ENCODE peak calls at places on chromosomes 11 and 22, in eight cellular contexts. W, P, U, G, O, B, C and F are unnamed samples. For H3K4me1, the result is how much of the 10 kb centered on the place peaks cover.

GRCh38 chr11:113521737-113522517 is 46.7 kb upstream of the DRD2 start:
- DNase-seq in O (no peak), G (no peak), C (no peak), U (no peak), B (no peak), W (no peak), P (no peak), F (no peak)

GRCh38 chr22:30860176-30861105 is 108.1 kb downstream of the MORC2 start:
- DNase-seq in P (no peak), O (no peak), C (peak), G (no peak), U (no peak), W (no peak), B (no peak), F (no peak)

GRCh38 chr11:44982496-44983062 is 31.9 kb upstream of the TP53I11 start:
- DNase-seq in W (no peak), O (no peak), G (no peak), B (no peak), U (no peak), C (no peak), P (no peak), F (no peak)

GRCh38 chr22:47155912-47156311 is 393.5 kb downstream of the TBC1D22A start:
- DNase-seq in W (no peak), B (no peak), C (no peak), O (no peak), U (no peak), P (no peak), G (no peak), F (no peak)

GRCh38 chr22:45376703-45377102 is 36.7 kb downstream of the SMC1B start:
- DNase-seq in G (peak), W (no peak), O (peak), B (no peak), U (no peak), P (no peak), C (no peak), F (no peak)

GRCh38 chr11:78256962-78257361 is 68.2 kb downstream of the USP35 start:
- DNase-seq in P (no peak), O (peak), C (no peak), U (no peak), G (peak), B (no peak), W (peak), F (no peak)

GRCh38 chr11:8356731-8357504 is 93.2 kb upstream of the LMO1 start:
- DNase-seq in U (no peak), P (no peak), G (peak), O (peak), C (no peak), W (peak), B (no peak), F (no peak)

GRCh38 chr11:119828819-119829218 is 99.8 kb upstream of the NECTIN1 start:
- DNase-seq in C (no peak), O (no peak), P (no peak), B (no peak), G (no peak), U (no peak), W (no peak), F (no peak)

GRCh38 chr11:110092577-110093406 is at the start of gene ZC3H12C:
- DNase-seq in U (peak), P (peak), O (peak), G (peak), B (peak), W (peak), C (peak), F (peak)

GRCh38 chr22:30824711-30825110 is 130.0 kb downstream of the OSBP2 start:
- DNase-seq in O (no peak), B (no peak), C (no peak), G (no peak), U (no peak), P (no peak), W (no peak), F (no peak)

GRCh38 chr11:89293966-89294679 is 116.4 kb downstream of the TYR start:
- DNase-seq in G (no peak), C (peak), B (no peak), U (no peak), O (peak), W (peak), P (no peak), F (no peak)

GRCh38 chr11:26231252-26231661 is 100.7 kb upstream of the ANO3 start:
- DNase-seq in C (no peak), G (no peak), O (no peak), W (no peak), B (no peak), U (no peak), P (no peak), F (no peak)

GRCh38 chr22:37187891-37188761 is at the start of gene C1QTNF6:
- DNase-seq in W (peak), G (peak), C (peak), U (no peak), B (no peak), P (no peak), O (peak), F (no peak)

GRCh38 chr22:45731798-45732495 is 60.3 kb downstream of the ATXN10 start:
- DNase-seq in O (peak), U (peak), C (no peak), B (no peak), P (no peak), G (no peak), W (no peak), F (no peak)

GRCh38 chr22:44686873-44687600 is 15.0 kb upstream of the PRR5 start:
- DNase-seq in W (no peak), O (no peak), C (no peak), B (no peak), P (no peak), G (no peak), U (no peak), F (no peak)

GRCh38 chr11:30936476-30936875 is 350.3 kb upstream of the MPPED2 start:
- DNase-seq in W (no peak), O (no peak), G (no peak), C (no peak), P (no peak), B (no peak), U (no peak), F (no peak)

GRCh38 chr11:115817844-115818565 is 313.8 kb upstream of the CADM1 start:
- DNase-seq in W (no peak), P (no peak), C (no peak), O (no peak), U (no peak), G (no peak), B (no peak), F (no peak)

GRCh38 chr11:9459573-9460321 is 1.1 kb upstream of the ZNF143 start:
- DNase-seq in C (no peak), P (no peak), U (peak), W (no peak), O (no peak), G (peak), B (peak), F (peak)

GRCh38 chr11:47271328-47271727 is 1.4 kb downstream of the MADD start:
- DNase-seq in U (no peak), C (no peak), G (no peak), O (no peak), B (no peak), W (no peak), P (no peak), F (no peak)

GRCh38 chr11:1460396-1460795 is 26.2 kb downstream of the MOB2 start:
- DNase-seq in C (no peak), U (no peak), W (no peak), B (no peak), G (peak), O (peak), P (no peak), F (no peak)

GRCh38 chr11:72972541-72973128 is 158.4 kb downstream of the ATG16L2 start:
- DNase-seq in C (no peak), B (no peak), O (no peak), P (no peak), U (no peak), W (no peak), G (no peak), F (no peak)

GRCh38 chr22:39348909-39349505 is 784 bp upstream of the SYNGR1 start:
- DNase-seq in P (no peak), C (no peak), W (no peak), G (peak), U (no peak), O (no peak), B (no peak), F (no peak)

GRCh38 chr22:43992331-43992821 is 31.7 kb upstream of the PARVB start:
- DNase-seq in O (no peak), C (no peak), P (no peak), G (no peak), B (no peak), W (no peak), U (no peak), F (no peak)

GRCh38 chr11:121444508-121444907 is 7.6 kb upstream of the SORL1 start:
- DNase-seq in W (no peak), B (no peak), C (no peak), P (no peak), U (no peak), O (no peak), G (no peak), F (no peak)

GRCh38 chr11:116162541-116163230 is 610.1 kb downstream of the BUD13 start:
- DNase-seq in B (no peak), P (no peak), C (peak), U (no peak), W (no peak), G (no peak), O (no peak), F (no peak)

GRCh38 chr11:104432981-104433380 is 269.0 kb upstream of the PDGFD start:
- DNase-seq in C (no peak), U (no peak), W (no peak), P (no peak), G (no peak), B (no peak), O (no peak), F (no peak)

GRCh38 chr11:97361812-97362378 is 972.1 kb downstream of the JRKL start:
- DNase-seq in B (no peak), G (no peak), U (no peak), C (no peak), P (no peak), W (no peak), O (no peak), F (no peak)

GRCh38 chr22:22520667-22521602 is 865 bp upstream of the ZNF280A start:
- DNase-seq in P (no peak), G (no peak), U (no peak), C (no peak), O (no peak), B (no peak), W (no peak), F (peak)

DNA sequence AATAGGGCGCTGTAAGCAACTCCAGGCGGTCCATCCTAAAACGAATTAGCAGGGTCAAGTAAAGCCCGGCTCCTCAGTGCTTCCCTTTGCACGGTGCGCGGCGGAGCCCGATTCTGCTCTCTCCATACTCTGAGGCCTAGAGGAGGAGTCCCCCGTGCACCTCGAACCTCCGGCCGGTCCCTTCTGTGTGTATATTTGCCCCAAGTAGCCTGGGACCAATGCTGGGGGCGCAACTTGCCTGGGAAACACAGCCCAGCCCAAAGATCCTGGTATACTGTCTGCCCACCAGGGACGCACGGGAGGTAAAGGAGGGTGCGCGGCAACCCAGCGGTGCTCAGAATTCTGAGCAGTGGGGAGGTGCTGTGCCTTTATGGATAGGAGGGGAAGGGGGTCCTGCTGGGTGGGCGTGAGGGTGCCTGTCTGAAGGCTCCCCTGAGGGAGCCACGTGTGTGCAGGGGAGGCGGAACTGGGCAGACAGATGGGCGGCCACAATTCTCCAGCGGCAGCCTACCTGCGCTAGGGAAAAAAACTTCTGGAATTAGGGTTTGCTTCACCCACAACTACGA is 4.8 kb upstream of the TBX1 start:
- DNase-seq in U (no peak), O (no peak), C (no peak), B (no peak), P (no peak), W (no peak), G (no peak), F (no peak)
- H3K4me1 ChIP-seq in U (under half), O (under half), C (under half), B (under half), P (under half), W (under half), G (under half), F (under half)

GRCh38 chr11:75313457-75314272 is 37.8 kb downstream of the ARRB1 start:
- DNase-seq in G (peak), W (peak), B (no peak), O (peak), P (no peak), C (no peak), U (no peak), F (no peak)
- H3K4me1 ChIP-seq in G (under half), W (under half), B (under half), O (under half), P (under half), C (under half), U (under half), F (under half)

DNA sequence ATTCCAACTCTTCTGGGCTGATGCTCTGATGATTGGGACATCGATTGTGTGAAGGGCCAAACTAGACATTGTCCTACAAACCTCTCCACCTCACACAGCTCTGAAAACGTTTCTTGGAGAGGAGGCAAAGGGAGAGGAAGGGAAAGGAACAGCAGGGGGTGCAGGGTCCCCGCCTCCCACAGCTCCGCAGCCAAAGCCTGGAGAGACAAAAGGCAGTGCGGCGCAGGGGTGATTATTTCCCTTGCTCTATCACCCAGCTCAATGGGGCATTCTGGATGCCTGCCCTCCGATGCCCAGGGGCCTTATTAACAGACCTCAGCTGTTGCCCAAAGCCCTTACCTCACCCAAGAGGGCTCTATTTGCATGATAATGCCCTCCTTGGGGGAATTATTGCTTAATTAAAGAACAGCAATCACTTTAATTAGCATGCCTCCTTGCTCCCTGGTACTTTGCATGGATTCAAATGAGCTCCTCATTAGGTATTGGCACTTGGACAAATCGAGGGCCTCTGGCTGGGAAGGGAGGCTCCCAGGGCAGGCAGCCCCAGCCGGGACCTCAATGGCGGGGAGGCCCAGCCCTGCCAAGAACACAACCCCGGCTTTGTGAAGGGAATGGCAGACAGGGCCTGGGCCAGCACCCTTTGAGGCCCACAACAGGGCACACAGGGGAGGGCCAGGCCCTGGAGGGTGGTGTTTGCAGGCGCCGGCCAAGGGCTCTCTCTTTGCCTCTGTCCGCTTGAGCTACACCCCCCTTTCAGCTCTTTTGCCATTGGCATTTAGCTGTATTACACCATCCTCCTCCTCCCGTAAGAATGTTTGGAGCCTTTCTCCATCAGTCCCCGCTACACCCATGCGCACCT is 19.8 kb upstream of the CDON start:
- DNase-seq in O (no peak), W (no peak), U (no peak), P (no peak), B (no peak), G (no peak), C (peak), F (no peak)
- H3K4me1 ChIP-seq in O (under half), W (under half), U (under half), P (under half), B (under half), G (under half), C (under half), F (under half)

GRCh38 chr22:23844739-23845202 is 6.0 kb upstream of the DERL3 start:
- DNase-seq in C (no peak), U (no peak), P (no peak), O (no peak), B (no peak), W (no peak), G (no peak), F (no peak)
- H3K4me1 ChIP-seq in C (under half), U (under half), P (under half), O (under half), B (under half), W (under half), G (under half), F (under half)

DNA sequence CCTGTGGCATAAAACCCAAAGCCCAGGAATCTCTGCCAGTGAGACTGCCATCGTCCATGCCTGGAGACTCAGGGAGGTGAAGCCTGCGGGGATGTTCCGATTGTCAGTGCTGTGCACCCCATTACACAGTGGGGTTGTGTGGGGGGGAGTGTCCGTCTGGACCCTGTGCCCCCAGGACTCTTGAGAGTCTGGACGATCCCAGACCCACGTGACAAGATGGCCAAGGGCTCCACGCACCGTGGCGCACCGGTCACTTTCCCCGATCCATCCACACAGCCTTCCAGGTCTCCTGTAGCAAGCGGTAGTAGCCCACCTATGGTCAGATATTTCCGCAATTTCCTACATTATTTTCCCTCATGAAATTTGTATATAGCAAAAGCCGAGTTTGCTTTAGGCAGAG is 20.9 kb upstream of the NRGN start:
- DNase-seq in W (no peak), U (no peak), P (no peak), O (no peak), B (no peak), C (no peak), G (no peak), F (no peak)
- H3K4me1 ChIP-seq in W (under half), U (under half), P (under half), O (under half), B (under half), C (under half), G (under half), F (under half)

GRCh38 chr11:65899356-65900124 is 648 bp downstream of the FOSL1 start:
- DNase-seq in C (peak), P (no peak), B (no peak), G (no peak), W (peak), O (peak), U (peak), F (peak)
- H3K4me1 ChIP-seq in C (under half), P (under half), B (half or more), G (under half), W (under half), O (under half), U (half or more), F (under half)

DNA sequence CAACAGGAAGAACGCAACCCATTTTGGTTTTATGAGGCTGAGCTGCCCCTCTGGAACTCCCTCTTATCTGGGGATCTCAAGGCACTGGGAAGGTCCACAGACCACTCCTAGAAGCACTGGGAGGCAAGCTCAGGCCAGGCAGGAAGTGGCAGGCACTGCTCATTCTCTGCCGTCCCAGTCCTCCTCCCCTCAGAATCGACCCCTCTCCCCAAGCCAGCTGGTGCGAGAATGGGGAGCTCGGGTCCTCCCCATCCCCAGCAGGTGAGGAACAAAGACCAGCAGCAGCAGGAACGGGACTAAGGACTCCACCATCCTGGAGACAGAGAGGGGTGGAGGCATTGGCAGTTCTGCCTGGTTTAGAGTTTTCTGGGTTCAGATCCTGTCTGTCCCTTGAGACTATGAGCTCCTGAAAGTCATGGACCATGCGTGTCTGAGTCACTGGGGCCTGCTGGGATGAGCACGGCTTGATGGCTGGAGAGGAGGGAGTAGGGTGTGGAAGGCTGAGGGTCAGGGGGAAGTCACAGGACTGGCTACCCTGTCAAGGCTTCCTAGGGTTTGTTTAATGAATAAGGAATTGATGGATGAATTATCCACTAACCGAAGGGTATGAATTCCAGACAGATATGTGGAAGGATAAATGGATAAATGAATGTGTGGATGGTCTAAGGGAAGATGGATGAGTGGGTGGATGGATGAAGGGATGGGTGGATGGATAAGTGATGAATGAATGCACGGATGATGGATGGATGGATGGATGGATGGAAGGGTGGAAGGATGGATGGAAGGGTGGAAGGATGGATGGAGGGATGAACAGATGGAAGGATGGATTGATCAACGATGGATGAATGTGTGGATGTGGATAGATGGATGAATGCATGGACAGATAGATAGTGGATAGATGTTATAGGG is 6.4 kb downstream of the MYEOV start:
- DNase-seq in B (no peak), O (no peak), C (no peak), U (no peak), G (no peak), W (no peak), P (no peak), F (no peak)
- H3K4me1 ChIP-seq in B (half or more), O (under half), C (under half), U (half or more), G (under half), W (half or more), P (under half), F (under half)

DNA sequence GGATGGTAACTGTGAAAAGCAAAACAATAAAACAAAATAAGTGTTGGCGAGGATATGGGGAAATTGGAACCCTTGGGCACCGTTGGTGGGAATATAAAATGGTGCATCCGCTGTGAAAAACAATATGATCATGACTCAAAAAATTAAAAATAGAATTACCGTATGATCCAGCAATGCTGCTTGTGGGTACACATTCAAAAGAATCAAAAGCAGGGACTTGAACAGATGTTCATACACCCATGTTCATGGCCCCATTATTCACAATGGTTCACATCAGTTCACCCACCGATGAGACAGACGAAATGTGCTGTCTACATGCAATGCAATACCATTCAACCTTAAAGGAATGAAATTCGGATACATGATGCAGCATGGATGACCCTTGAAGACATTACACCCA is 1.2 kb upstream of the DERL3 start:
- DNase-seq in O (no peak), W (no peak), P (no peak), U (no peak), G (no peak), C (no peak), B (no peak), F (no peak)
- H3K4me1 ChIP-seq in O (under half), W (under half), P (under half), U (under half), G (under half), C (under half), B (under half), F (under half)